ENCODE peak calls at places on chromosomes 3 and 15, in six cellular contexts. N is Caco-2, H is pancreas, S is left ventricle myocardium inferior, A is ovary, L is psoas muscle. P is an unnamed sample. For H3K36me3, the result is how much of the 10 kb centered on the place peaks cover.

GRCh38 chr3:148075829-148076716 is 621.6 kb upstream of the AGTR1 start:
- DNase-seq in S (no peak), H (no peak), A (no peak), N (peak), L (no peak), P (peak)

GRCh38 chr3:4887177-4887576 is 92.1 kb upstream of the BHLHE40 start:
- DNase-seq in A (no peak), L (no peak), S (no peak), H (no peak), N (no peak), P (no peak)

GRCh38 chr3:129429597-129429996 is 1.2 kb upstream of the EFCAB12 start:
- DNase-seq in S (no peak), A (no peak), N (no peak), H (no peak), L (no peak), P (peak)

GRCh38 chr3:101133638-101134037 is 140.4 kb upstream of the ABI3BP start:
- DNase-seq in A (no peak), L (no peak), N (no peak), H (no peak), S (no peak), P (no peak)

GRCh38 chr3:64331605-64332004 is 106.3 kb upstream of the PRICKLE2 start:
- DNase-seq in S (no peak), N (no peak), L (no peak), H (no peak), A (no peak), P (no peak)

GRCh38 chr3:53518495-53518981 is 24.1 kb downstream of the CACNA1D start:
- DNase-seq in A (no peak), S (no peak), H (no peak), N (no peak), L (no peak), P (no peak)

GRCh38 chr3:17047162-17047561 is 162.4 kb downstream of the PLCL2 start:
- DNase-seq in S (no peak), N (no peak), A (no peak), L (no peak), H (no peak), P (peak)

GRCh38 chr3:18791752-18792151 is 356.6 kb upstream of the KCNH8 start:
- DNase-seq in H (no peak), A (no peak), S (no peak), L (no peak), N (no peak), P (no peak)

DNA sequence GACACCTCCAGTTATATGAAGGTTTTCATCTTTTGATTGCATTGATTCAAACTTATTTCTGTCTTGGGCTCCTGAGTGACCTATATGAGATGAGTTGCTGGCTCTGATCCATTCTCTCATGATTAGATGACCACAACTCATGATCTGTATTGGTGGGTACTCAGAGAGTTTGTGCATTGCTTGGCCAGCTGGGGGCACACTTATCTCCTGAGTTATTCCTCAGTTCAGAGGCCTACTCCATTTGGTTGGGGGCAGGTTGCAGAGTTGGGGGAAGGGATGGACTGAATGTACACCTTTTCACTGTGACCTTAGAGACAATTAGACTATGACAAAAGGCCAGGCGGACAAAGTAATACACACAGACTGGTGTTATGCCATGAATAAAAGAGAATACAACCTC is 166.2 kb upstream of the SEMA6D start:
- DNase-seq in L (no peak), S (no peak), A (no peak), N (no peak), H (no peak), P (peak)
- H3K36me3 ChIP-seq in L (under half), S (under half), A (under half), N (under half), H (under half), P (under half)

GRCh38 chr3:66456711-66457173 is 44.1 kb downstream of the LRIG1 start:
- DNase-seq in H (no peak), N (no peak), S (peak), L (peak), A (no peak), P (no peak)
- H3K36me3 ChIP-seq in H (under half), N (under half), S (under half), L (under half), A (under half), P (half or more)

DNA sequence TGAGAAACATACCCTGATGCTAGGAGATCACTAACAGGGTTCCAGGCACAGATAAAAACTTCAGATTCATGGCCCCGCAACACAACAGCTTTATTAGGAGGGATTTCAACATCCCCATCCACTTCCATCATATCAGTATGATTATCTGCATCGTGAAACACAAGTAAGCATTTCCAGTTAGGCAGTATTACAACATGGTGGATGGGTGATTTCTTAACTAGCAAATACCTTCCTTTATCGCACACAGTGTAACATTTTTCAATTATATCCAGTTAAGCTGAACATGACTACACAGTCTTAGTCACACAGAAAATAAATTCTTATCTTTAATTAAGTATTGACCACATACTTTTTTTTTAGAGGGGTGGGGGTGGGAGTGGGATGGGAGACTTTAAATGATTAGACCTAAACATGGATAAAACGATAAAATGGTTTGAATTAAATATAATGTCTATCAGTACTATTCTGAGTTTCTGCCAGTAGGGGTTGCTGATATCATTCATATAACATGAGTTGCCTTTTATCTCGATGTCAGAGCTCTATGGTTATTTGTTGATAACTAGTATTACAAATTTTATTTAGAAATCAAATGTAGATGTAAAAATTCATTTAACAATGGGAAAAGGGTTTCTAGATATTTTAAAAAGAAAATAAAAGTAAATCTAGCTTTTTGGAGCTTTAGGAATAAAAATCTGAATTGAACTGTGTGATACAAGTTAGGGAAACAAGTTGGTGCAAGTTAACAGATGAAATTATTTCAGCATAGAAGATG is 146.6 kb downstream of the TBL1XR1 start:
- DNase-seq in H (no peak), S (no peak), N (no peak), L (no peak), A (no peak), P (no peak)
- H3K36me3 ChIP-seq in H (under half), S (under half), N (under half), L (half or more), A (under half), P (half or more)

DNA sequence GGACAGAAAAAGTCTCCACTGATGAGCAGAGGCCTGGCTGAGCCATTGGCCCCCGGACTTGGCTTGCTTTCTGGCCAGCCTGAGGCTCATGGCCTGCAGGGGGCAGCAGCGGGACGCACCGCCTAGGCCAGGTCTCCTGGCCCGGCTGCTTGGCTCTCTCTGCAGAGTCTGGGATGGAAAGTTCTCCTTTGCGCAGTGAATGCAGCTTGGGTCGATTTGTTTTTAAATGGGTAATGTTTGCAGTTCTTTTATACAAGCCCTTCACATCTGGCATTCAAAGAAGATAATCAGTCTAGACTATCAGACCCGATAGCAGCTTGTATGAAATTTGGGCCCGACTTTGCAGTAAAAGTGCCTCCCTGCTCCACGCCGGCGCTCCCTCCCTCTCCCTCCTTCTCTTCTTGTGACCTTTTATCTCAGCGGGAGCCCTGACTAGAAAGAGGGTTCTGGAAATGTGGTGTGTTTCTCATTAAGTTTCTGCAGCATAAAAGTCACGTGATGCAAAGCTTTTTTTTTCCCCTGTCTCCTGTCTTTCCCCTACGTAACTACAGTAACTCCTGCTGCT is 59.9 kb downstream of the ZNF621 start:
- DNase-seq in L (peak), H (peak), A (peak), N (peak), S (peak), P (peak)
- H3K36me3 ChIP-seq in L (under half), H (under half), A (under half), N (under half), S (under half), P (under half)

GRCh38 chr3:11306815-11307589 is 34.8 kb downstream of the ATG7 start:
- DNase-seq in H (no peak), S (no peak), N (no peak), A (peak), L (no peak), P (no peak)

GRCh38 chr3:11304160-11304559 is 32.0 kb downstream of the ATG7 start:
- DNase-seq in N (no peak), L (no peak), A (no peak), S (no peak), H (no peak), P (no peak)

GRCh38 chr3:11307830-11308432 is 35.7 kb downstream of the ATG7 start:
- DNase-seq in S (no peak), A (peak), L (no peak), N (no peak), H (no peak), P (no peak)

GRCh38 chr3:11302444-11302843 is 30.2 kb downstream of the ATG7 start:
- DNase-seq in A (no peak), L (no peak), S (no peak), N (no peak), H (no peak), P (no peak)

DNA sequence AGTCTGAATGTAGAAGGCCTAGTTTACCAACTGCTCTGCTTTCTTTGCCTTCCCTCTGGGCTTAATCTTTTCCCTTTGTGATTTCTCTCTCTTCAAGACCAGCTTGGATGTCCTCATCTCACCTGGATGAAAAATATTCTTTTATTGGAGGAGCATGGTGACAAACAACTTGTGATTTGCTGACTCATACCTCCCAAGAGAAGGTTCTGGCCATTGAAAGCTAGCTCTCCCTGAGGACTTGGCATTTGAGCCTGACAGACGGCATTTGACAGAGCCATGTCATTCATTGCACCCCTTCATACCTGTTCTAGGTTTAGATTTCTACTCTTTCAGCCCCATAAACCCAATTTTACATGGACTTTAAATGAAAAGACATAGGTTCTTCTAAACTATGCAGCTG is 33.3 kb downstream of the ATG7 start:
- DNase-seq in S (no peak), N (no peak), A (no peak), H (no peak), L (no peak), P (no peak)
- H3K36me3 ChIP-seq in S (half or more), N (under half), A (under half), H (under half), L (half or more), P (under half)

DNA sequence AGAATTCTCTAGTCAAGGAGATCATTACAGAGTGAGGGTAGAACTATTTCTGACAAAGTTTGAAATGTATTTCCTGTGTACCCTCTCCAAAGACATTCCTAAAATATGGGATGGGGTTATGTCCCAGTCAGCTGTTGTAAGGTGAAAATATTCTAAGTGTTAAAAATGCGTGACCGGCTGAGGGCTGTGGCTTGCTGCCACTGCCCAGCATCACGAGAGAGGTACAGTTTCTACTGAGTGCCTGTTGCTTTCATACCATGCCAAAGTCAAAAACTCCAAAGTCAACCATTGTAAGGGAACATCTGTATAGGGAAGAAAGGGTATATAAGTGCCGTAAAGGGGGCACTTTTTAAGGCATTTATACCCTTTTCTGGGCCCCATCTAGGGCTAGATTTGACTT is 30.9 kb downstream of the MAP6D1 start:
- DNase-seq in L (no peak), N (no peak), A (no peak), H (no peak), S (no peak), P (no peak)
- H3K36me3 ChIP-seq in L (half or more), N (under half), A (under half), H (under half), S (half or more), P (half or more)

DNA sequence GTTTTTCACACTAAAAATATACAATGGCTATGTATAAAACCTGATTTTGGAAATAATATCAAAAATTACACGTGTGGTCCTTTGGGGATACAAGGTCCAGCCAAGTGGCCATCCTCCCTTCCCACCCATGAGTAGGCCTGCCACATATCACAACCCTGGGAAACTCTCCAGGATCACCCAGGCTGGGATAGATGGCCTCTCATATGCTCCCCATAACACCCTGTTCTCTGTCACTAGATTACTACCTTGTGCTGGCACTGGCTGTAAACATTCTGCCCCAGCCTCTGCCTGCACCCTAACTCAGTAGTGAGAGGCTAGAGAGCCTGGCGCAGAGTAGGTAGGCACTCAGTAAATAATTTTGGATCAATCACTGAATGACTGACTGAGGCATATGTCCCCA is 52.1 kb downstream of the CLDN18 start:
- DNase-seq in N (no peak), H (no peak), S (no peak), L (no peak), A (no peak), P (no peak)
- H3K36me3 ChIP-seq in N (under half), H (under half), S (under half), L (under half), A (under half), P (half or more)

DNA sequence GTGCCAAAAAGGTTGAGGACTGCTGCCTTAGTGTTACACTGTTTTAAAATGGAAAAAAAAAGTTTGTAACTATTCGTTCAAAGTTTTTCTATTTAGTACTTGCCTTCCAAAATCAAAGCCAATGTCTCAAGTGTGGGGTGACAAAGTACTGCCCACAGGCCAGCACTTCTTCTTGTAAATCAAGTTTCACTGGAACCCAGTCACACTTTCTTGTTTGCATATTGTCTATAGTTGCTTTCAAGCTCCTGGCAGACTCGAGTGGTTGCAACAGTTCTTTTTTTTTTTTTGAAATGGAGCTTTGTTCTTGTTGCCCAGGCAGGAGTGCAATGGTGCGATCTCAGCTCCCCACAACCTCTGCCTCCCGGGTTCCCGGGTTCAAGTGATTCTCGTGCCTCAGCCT is 75.3 kb upstream of the RPL35A start:
- DNase-seq in L (no peak), H (no peak), S (no peak), N (no peak), A (no peak), P (no peak)
- H3K36me3 ChIP-seq in L (half or more), H (under half), S (half or more), N (under half), A (under half), P (half or more)

P was measured in endodermal cell.